ENCODE peak calls at places on chromosomes 7 and 10, in nine cellular contexts. One of them, this sample, is unnamed.
A peak's percentile ranks its signal among the peaks of the same experiment; 100 is the strongest.

GRCh38 chr7:134709197-134709596 is 62.5 kb downstream of the BPGM start:
- DNase-seq in NCI-H345: no peak
- DNase-seq in AG20443: no peak
- DNase-seq in stimulated activated CD4-positive, alpha-beta T cell treated with anti-CD3 and anti-CD28 coated beads, Interleukin-2, amount 100 ng/mL, for 24 hours: no peak
- DNase-seq in memory B cell: no peak
- DNase-seq in spleen: no peak
- DNase-seq in AG08395: no peak
- DNase-seq in prostate gland: no peak
- DNase-seq in mammary epithelial cell: no peak
- DNase-seq in this sample: no peak

GRCh38 chr10:69734416-69734796 is 67.3 kb upstream of the COL13A1 start:
- DNase-seq in AG20443: no peak
- DNase-seq in stimulated activated CD4-positive, alpha-beta T cell treated with anti-CD3 and anti-CD28 coated beads, Interleukin-2, amount 100 ng/mL, for 24 hours: no peak
- DNase-seq in mammary epithelial cell: no peak
- DNase-seq in memory B cell: no peak
- DNase-seq in spleen: no peak
- DNase-seq in AG08395: no peak
- DNase-seq in NCI-H345: no peak
- DNase-seq in prostate gland: no peak
- DNase-seq in this sample: no peak

GRCh38 chr7:128166603-128167315 is 74.3 kb upstream of the LEP start:
- DNase-seq in NCI-H345: peak; percentile 47
- DNase-seq in AG20443: peak; percentile 62
- DNase-seq in prostate gland: no peak
- DNase-seq in memory B cell: peak; percentile 42
- DNase-seq in AG08395: peak; percentile 30
- DNase-seq in spleen: no peak
- DNase-seq in mammary epithelial cell: peak; percentile 12
- DNase-seq in stimulated activated CD4-positive, alpha-beta T cell treated with anti-CD3 and anti-CD28 coated beads, Interleukin-2, amount 100 ng/mL, for 24 hours: no peak
- DNase-seq in this sample: no peak

GRCh38 chr7:94286111-94286510 is 108.6 kb upstream of the COL1A2 start:
- DNase-seq in stimulated activated CD4-positive, alpha-beta T cell treated with anti-CD3 and anti-CD28 coated beads, Interleukin-2, amount 100 ng/mL, for 24 hours: no peak
- DNase-seq in AG08395: no peak
- DNase-seq in mammary epithelial cell: no peak
- DNase-seq in AG20443: no peak
- DNase-seq in memory B cell: no peak
- DNase-seq in NCI-H345: no peak
- DNase-seq in prostate gland: no peak
- DNase-seq in spleen: no peak
- DNase-seq in this sample: no peak

GRCh38 chr10:11440250-11441150 is 170.9 kb downstream of the USP6NL start:
- DNase-seq in AG20443: no peak
- DNase-seq in stimulated activated CD4-positive, alpha-beta T cell treated with anti-CD3 and anti-CD28 coated beads, Interleukin-2, amount 100 ng/mL, for 24 hours: peak; percentile 36
- DNase-seq in spleen: no peak
- DNase-seq in memory B cell: no peak
- DNase-seq in AG08395: no peak
- DNase-seq in mammary epithelial cell: no peak
- DNase-seq in NCI-H345: no peak
- DNase-seq in prostate gland: no peak
- DNase-seq in this sample: no peak

GRCh38 chr10:112304460-112304859 is 21.3 kb downstream of the TECTB start:
- DNase-seq in AG08395: peak; percentile 17
- DNase-seq in mammary epithelial cell: no peak
- DNase-seq in prostate gland: no peak
- DNase-seq in NCI-H345: no peak
- DNase-seq in spleen: no peak
- DNase-seq in stimulated activated CD4-positive, alpha-beta T cell treated with anti-CD3 and anti-CD28 coated beads, Interleukin-2, amount 100 ng/mL, for 24 hours: no peak
- DNase-seq in AG20443: peak; percentile 51
- DNase-seq in memory B cell: no peak
- DNase-seq in this sample: no peak

GRCh38 chr7:147279951-147280350 is 1163.3 kb downstream of the CNTNAP2 start:
- DNase-seq in NCI-H345: peak; percentile 85
- DNase-seq in AG08395: no peak
- DNase-seq in memory B cell: no peak
- DNase-seq in stimulated activated CD4-positive, alpha-beta T cell treated with anti-CD3 and anti-CD28 coated beads, Interleukin-2, amount 100 ng/mL, for 24 hours: no peak
- DNase-seq in AG20443: no peak
- DNase-seq in prostate gland: no peak
- DNase-seq in spleen: no peak
- DNase-seq in mammary epithelial cell: no peak
- DNase-seq in this sample: no peak

GRCh38 chr10:110074298-110074697 is 66.5 kb downstream of the ADD3 start:
- DNase-seq in spleen: peak; percentile 77
- DNase-seq in NCI-H345: no peak
- DNase-seq in AG08395: no peak
- DNase-seq in mammary epithelial cell: no peak
- DNase-seq in AG20443: no peak
- DNase-seq in stimulated activated CD4-positive, alpha-beta T cell treated with anti-CD3 and anti-CD28 coated beads, Interleukin-2, amount 100 ng/mL, for 24 hours: no peak
- DNase-seq in prostate gland: no peak
- DNase-seq in memory B cell: no peak
- DNase-seq in this sample: no peak

GRCh38 chr7:7931626-7932025 is 37.0 kb upstream of the GLCCI1 start:
- DNase-seq in mammary epithelial cell: no peak
- DNase-seq in memory B cell: no peak
- DNase-seq in prostate gland: no peak
- DNase-seq in spleen: no peak
- DNase-seq in AG20443: no peak
- DNase-seq in stimulated activated CD4-positive, alpha-beta T cell treated with anti-CD3 and anti-CD28 coated beads, Interleukin-2, amount 100 ng/mL, for 24 hours: no peak
- DNase-seq in NCI-H345: no peak
- DNase-seq in AG08395: no peak
- DNase-seq in this sample: no peak

GRCh38 chr7:141118809-141119586 is 45.1 kb downstream of the TMEM178B start:
- DNase-seq in spleen: no peak
- DNase-seq in NCI-H345: no peak
- DNase-seq in stimulated activated CD4-positive, alpha-beta T cell treated with anti-CD3 and anti-CD28 coated beads, Interleukin-2, amount 100 ng/mL, for 24 hours: no peak
- DNase-seq in prostate gland: no peak
- DNase-seq in mammary epithelial cell: no peak
- DNase-seq in AG20443: no peak
- DNase-seq in AG08395: no peak
- DNase-seq in memory B cell: no peak
- DNase-seq in this sample: no peak

GRCh38 chr7:95470452-95470851 is 15.3 kb upstream of the ASB4 start:
- DNase-seq in spleen: no peak
- DNase-seq in AG08395: no peak
- DNase-seq in AG20443: no peak
- DNase-seq in memory B cell: no peak
- DNase-seq in mammary epithelial cell: peak; percentile 58
- DNase-seq in NCI-H345: peak; percentile 71
- DNase-seq in stimulated activated CD4-positive, alpha-beta T cell treated with anti-CD3 and anti-CD28 coated beads, Interleukin-2, amount 100 ng/mL, for 24 hours: no peak
- DNase-seq in prostate gland: no peak
- DNase-seq in this sample: peak; percentile 18

GRCh38 chr7:150756858-150757257 is 19.6 kb downstream of the GIMAP5 start:
- DNase-seq in NCI-H345: no peak
- DNase-seq in mammary epithelial cell: no peak
- DNase-seq in AG08395: no peak
- DNase-seq in memory B cell: no peak
- DNase-seq in stimulated activated CD4-positive, alpha-beta T cell treated with anti-CD3 and anti-CD28 coated beads, Interleukin-2, amount 100 ng/mL, for 24 hours: no peak
- DNase-seq in AG20443: no peak
- DNase-seq in prostate gland: no peak
- DNase-seq in spleen: no peak
- DNase-seq in this sample: no peak

GRCh38 chr10:59895629-59896116 is 10.7 kb downstream of the CCDC6 start:
- DNase-seq in mammary epithelial cell: no peak
- DNase-seq in NCI-H345: no peak
- DNase-seq in prostate gland: no peak
- DNase-seq in memory B cell: no peak
- DNase-seq in spleen: no peak
- DNase-seq in stimulated activated CD4-positive, alpha-beta T cell treated with anti-CD3 and anti-CD28 coated beads, Interleukin-2, amount 100 ng/mL, for 24 hours: no peak
- DNase-seq in AG08395: no peak
- DNase-seq in AG20443: no peak
- DNase-seq in this sample: no peak

GRCh38 chr7:1316086-1316485 is 83.4 kb downstream of the UNCX start:
- DNase-seq in prostate gland: no peak
- DNase-seq in AG08395: no peak
- DNase-seq in NCI-H345: no peak
- DNase-seq in memory B cell: no peak
- DNase-seq in mammary epithelial cell: no peak
- DNase-seq in AG20443: no peak
- DNase-seq in spleen: peak; percentile 33
- DNase-seq in stimulated activated CD4-positive, alpha-beta T cell treated with anti-CD3 and anti-CD28 coated beads, Interleukin-2, amount 100 ng/mL, for 24 hours: no peak
- DNase-seq in this sample: no peak

GRCh38 chr7:137851361-137851945 is 4.7 kb upstream of the DGKI start:
- DNase-seq in mammary epithelial cell: peak; percentile 45
- DNase-seq in AG20443: no peak
- DNase-seq in NCI-H345: no peak
- DNase-seq in stimulated activated CD4-positive, alpha-beta T cell treated with anti-CD3 and anti-CD28 coated beads, Interleukin-2, amount 100 ng/mL, for 24 hours: no peak
- DNase-seq in memory B cell: no peak
- DNase-seq in spleen: no peak
- DNase-seq in prostate gland: no peak
- DNase-seq in AG08395: no peak
- DNase-seq in this sample: no peak

GRCh38 chr10:86372785-86373239 is 6.2 kb upstream of the GRID1 start:
- DNase-seq in NCI-H345: no peak
- DNase-seq in prostate gland: no peak
- DNase-seq in mammary epithelial cell: no peak
- DNase-seq in AG08395: no peak
- DNase-seq in AG20443: no peak
- DNase-seq in spleen: peak; percentile 45
- DNase-seq in stimulated activated CD4-positive, alpha-beta T cell treated with anti-CD3 and anti-CD28 coated beads, Interleukin-2, amount 100 ng/mL, for 24 hours: no peak
- DNase-seq in memory B cell: no peak
- DNase-seq in this sample: no peak

GRCh38 chr7:25809441-25809840 is 342.6 kb upstream of the NFE2L3 start:
- DNase-seq in prostate gland: no peak
- DNase-seq in NCI-H345: no peak
- DNase-seq in spleen: no peak
- DNase-seq in mammary epithelial cell: no peak
- DNase-seq in memory B cell: no peak
- DNase-seq in AG08395: no peak
- DNase-seq in AG20443: no peak
- DNase-seq in stimulated activated CD4-positive, alpha-beta T cell treated with anti-CD3 and anti-CD28 coated beads, Interleukin-2, amount 100 ng/mL, for 24 hours: no peak
- DNase-seq in this sample: no peak

GRCh38 chr7:53656881-53657280 is 621.4 kb downstream of the POM121L12 start:
- DNase-seq in spleen: no peak
- DNase-seq in stimulated activated CD4-positive, alpha-beta T cell treated with anti-CD3 and anti-CD28 coated beads, Interleukin-2, amount 100 ng/mL, for 24 hours: no peak
- DNase-seq in prostate gland: no peak
- DNase-seq in NCI-H345: no peak
- DNase-seq in mammary epithelial cell: no peak
- DNase-seq in AG20443: no peak
- DNase-seq in memory B cell: no peak
- DNase-seq in AG08395: no peak
- DNase-seq in this sample: no peak

GRCh38 chr10:60384708-60385398 is 4.8 kb downstream of the ANK3 start:
- DNase-seq in spleen: no peak
- DNase-seq in stimulated activated CD4-positive, alpha-beta T cell treated with anti-CD3 and anti-CD28 coated beads, Interleukin-2, amount 100 ng/mL, for 24 hours: no peak
- DNase-seq in memory B cell: no peak
- DNase-seq in AG20443: peak; percentile 95
- DNase-seq in AG08395: peak; percentile 98
- DNase-seq in mammary epithelial cell: peak; percentile 90
- DNase-seq in prostate gland: no peak
- DNase-seq in NCI-H345: no peak
- DNase-seq in this sample: no peak

GRCh38 chr7:112550468-112551060 is 69.8 kb downstream of the LSMEM1 start:
- DNase-seq in spleen: no peak
- DNase-seq in AG20443: peak; percentile 55
- DNase-seq in prostate gland: peak; percentile 26
- DNase-seq in NCI-H345: peak; percentile 48
- DNase-seq in AG08395: peak; percentile 52
- DNase-seq in memory B cell: peak; percentile 32
- DNase-seq in mammary epithelial cell: peak; percentile 60
- DNase-seq in stimulated activated CD4-positive, alpha-beta T cell treated with anti-CD3 and anti-CD28 coated beads, Interleukin-2, amount 100 ng/mL, for 24 hours: peak; percentile 22
- DNase-seq in this sample: peak; percentile 40

GRCh38 chr7:44281811-44282600 is 43.4 kb downstream of the CAMK2B start:
- DNase-seq in NCI-H345: no peak
- DNase-seq in mammary epithelial cell: no peak
- DNase-seq in stimulated activated CD4-positive, alpha-beta T cell treated with anti-CD3 and anti-CD28 coated beads, Interleukin-2, amount 100 ng/mL, for 24 hours: no peak
- DNase-seq in spleen: peak; percentile 51
- DNase-seq in AG20443: no peak
- DNase-seq in AG08395: no peak
- DNase-seq in prostate gland: no peak
- DNase-seq in memory B cell: no peak
- DNase-seq in this sample: no peak

GRCh38 chr10:12780634-12781601 is 220.6 kb downstream of the CCDC3 start:
- DNase-seq in stimulated activated CD4-positive, alpha-beta T cell treated with anti-CD3 and anti-CD28 coated beads, Interleukin-2, amount 100 ng/mL, for 24 hours: peak; percentile 23
- DNase-seq in AG20443: no peak
- DNase-seq in spleen: no peak
- DNase-seq in memory B cell: no peak
- DNase-seq in prostate gland: no peak
- DNase-seq in mammary epithelial cell: no peak
- DNase-seq in AG08395: no peak
- DNase-seq in NCI-H345: no peak
- DNase-seq in this sample: no peak

GRCh38 chr7:76220185-76221057 is 18.7 kb downstream of the SRRM3 start:
- DNase-seq in AG08395: no peak
- DNase-seq in AG20443: peak; percentile 36
- DNase-seq in mammary epithelial cell: peak; percentile 24
- DNase-seq in spleen: no peak
- DNase-seq in NCI-H345: no peak
- DNase-seq in memory B cell: no peak
- DNase-seq in stimulated activated CD4-positive, alpha-beta T cell treated with anti-CD3 and anti-CD28 coated beads, Interleukin-2, amount 100 ng/mL, for 24 hours: no peak
- DNase-seq in prostate gland: no peak
- DNase-seq in this sample: no peak

GRCh38 chr10:11204355-11204879 is 186.7 kb downstream of the CELF2 start:
- DNase-seq in prostate gland: no peak
- DNase-seq in spleen: no peak
- DNase-seq in stimulated activated CD4-positive, alpha-beta T cell treated with anti-CD3 and anti-CD28 coated beads, Interleukin-2, amount 100 ng/mL, for 24 hours: no peak
- DNase-seq in AG08395: no peak
- DNase-seq in memory B cell: no peak
- DNase-seq in mammary epithelial cell: no peak
- DNase-seq in AG20443: no peak
- DNase-seq in NCI-H345: no peak
- DNase-seq in this sample: no peak

GRCh38 chr10:77716943-77717735 is 79.5 kb upstream of the KCNMA1 start:
- DNase-seq in stimulated activated CD4-positive, alpha-beta T cell treated with anti-CD3 and anti-CD28 coated beads, Interleukin-2, amount 100 ng/mL, for 24 hours: no peak
- DNase-seq in AG08395: no peak
- DNase-seq in prostate gland: peak; percentile 25
- DNase-seq in NCI-H345: peak; percentile 44
- DNase-seq in memory B cell: no peak
- DNase-seq in mammary epithelial cell: no peak
- DNase-seq in AG20443: peak; percentile 20
- DNase-seq in spleen: no peak
- DNase-seq in this sample: no peak

GRCh38 chr10:114175667-114176066 is 1.7 kb upstream of the CCDC186 start:
- DNase-seq in mammary epithelial cell: no peak
- DNase-seq in AG08395: no peak
- DNase-seq in NCI-H345: no peak
- DNase-seq in AG20443: no peak
- DNase-seq in stimulated activated CD4-positive, alpha-beta T cell treated with anti-CD3 and anti-CD28 coated beads, Interleukin-2, amount 100 ng/mL, for 24 hours: no peak
- DNase-seq in spleen: no peak
- DNase-seq in prostate gland: no peak
- DNase-seq in memory B cell: no peak
- DNase-seq in this sample: no peak

GRCh38 chr7:103809229-103809994 is 180.0 kb downstream of the RELN start:
- DNase-seq in AG20443: no peak
- DNase-seq in memory B cell: no peak
- DNase-seq in NCI-H345: no peak
- DNase-seq in spleen: no peak
- DNase-seq in AG08395: no peak
- DNase-seq in mammary epithelial cell: no peak
- DNase-seq in prostate gland: no peak
- DNase-seq in stimulated activated CD4-positive, alpha-beta T cell treated with anti-CD3 and anti-CD28 coated beads, Interleukin-2, amount 100 ng/mL, for 24 hours: no peak
- DNase-seq in this sample: no peak

GRCh38 chr10:80487791-80488538 is 33.9 kb downstream of the TSPAN14 start:
- DNase-seq in stimulated activated CD4-positive, alpha-beta T cell treated with anti-CD3 and anti-CD28 coated beads, Interleukin-2, amount 100 ng/mL, for 24 hours: no peak
- DNase-seq in prostate gland: no peak
- DNase-seq in spleen: peak; percentile 93
- DNase-seq in AG08395: no peak
- DNase-seq in mammary epithelial cell: no peak
- DNase-seq in NCI-H345: no peak
- DNase-seq in AG20443: no peak
- DNase-seq in memory B cell: no peak
- DNase-seq in this sample: no peak

GRCh38 chr7:6655636-6656385 is 18.7 kb downstream of the ZNF316 start:
- DNase-seq in AG20443: peak; percentile 8
- DNase-seq in prostate gland: no peak
- DNase-seq in NCI-H345: no peak
- DNase-seq in mammary epithelial cell: no peak
- DNase-seq in stimulated activated CD4-positive, alpha-beta T cell treated with anti-CD3 and anti-CD28 coated beads, Interleukin-2, amount 100 ng/mL, for 24 hours: no peak
- DNase-seq in memory B cell: no peak
- DNase-seq in AG08395: no peak
- DNase-seq in spleen: no peak
- DNase-seq in this sample: no peak

GRCh38 chr7:140358024-140358770 is 40.1 kb downstream of the SLC37A3 start:
- DNase-seq in AG08395: no peak
- DNase-seq in spleen: no peak
- DNase-seq in prostate gland: no peak
- DNase-seq in AG20443: no peak
- DNase-seq in mammary epithelial cell: no peak
- DNase-seq in stimulated activated CD4-positive, alpha-beta T cell treated with anti-CD3 and anti-CD28 coated beads, Interleukin-2, amount 100 ng/mL, for 24 hours: peak; percentile 26
- DNase-seq in memory B cell: no peak
- DNase-seq in NCI-H345: no peak
- DNase-seq in this sample: no peak

GRCh38 chr10:49679480-49679893 is at the start of gene C10orf53:
- DNase-seq in memory B cell: no peak
- DNase-seq in AG20443: peak; percentile 74
- DNase-seq in mammary epithelial cell: peak; percentile 68
- DNase-seq in NCI-H345: peak; percentile 75
- DNase-seq in spleen: no peak
- DNase-seq in prostate gland: no peak
- DNase-seq in stimulated activated CD4-positive, alpha-beta T cell treated with anti-CD3 and anti-CD28 coated beads, Interleukin-2, amount 100 ng/mL, for 24 hours: no peak
- DNase-seq in AG08395: peak; percentile 40
- DNase-seq in this sample: no peak

This sample was measured in GM19239.